ENCODE peak calls at places on chromosome 11, in four cellular contexts. V is Peyer's patch, B is iPS DF 6.9, J is HepG2. N is an unnamed sample.
A peak's percentile ranks its signal among the peaks of the same experiment; 100 is the strongest.

GRCh38 chr11:123742334-123742733 is 874 bp upstream of the ZNF202 start:
- DNase-seq in V (no peak), B (no peak), J (no peak), N (no peak)

GRCh38 chr11:121564948-121565684 is 112.3 kb upstream of the SORL1-AS1 start:
- DNase-seq in V (no peak), B (no peak), J (peak; percentile 94), N (no peak)

GRCh38 chr11:96230686-96231085 is 112.3 kb downstream of the MAML2 start:
- DNase-seq in V (no peak), B (no peak), J (no peak), N (no peak)

GRCh38 chr11:102293873-102294601 is 23.2 kb upstream of the BIRC3 start:
- DNase-seq in V (no peak), B (no peak), J (peak; percentile 54), N (no peak)

GRCh38 chr11:123195182-123196059 is at the start of gene CLMP:
- DNase-seq in V (peak; percentile 60), B (no peak), J (no peak), N (no peak)

GRCh38 chr11:13210424-13210823 is 67.2 kb upstream of the BMAL1 start:
- DNase-seq in V (peak; percentile 66), B (no peak), J (peak; percentile 57), N (peak; percentile 41)

GRCh38 chr11:100808904-100809491 is 121.9 kb downstream of the ARHGAP42 start:
- DNase-seq in V (no peak), B (no peak), J (no peak), N (no peak)

GRCh38 chr11:79949574-79949973 is 508.7 kb upstream of the TENM4 start:
- DNase-seq in V (no peak), B (no peak), J (no peak), N (no peak)

GRCh38 chr11:13090228-13090708 is 81.2 kb downstream of the RASSF10 start:
- DNase-seq in V (no peak), B (no peak), J (no peak), N (no peak)

GRCh38 chr11:82634091-82634490 is 99.6 kb downstream of the FAM181B start:
- DNase-seq in V (no peak), B (no peak), J (no peak), N (no peak)

GRCh38 chr11:57140568-57140967 is 41.2 kb upstream of the LRRC55 start:
- DNase-seq in V (no peak), B (no peak), J (no peak), N (no peak)

GRCh38 chr11:72141066-72141465 is 5.5 kb downstream of the FOLR3 start:
- DNase-seq in V (no peak), B (no peak), J (no peak), N (no peak)

GRCh38 chr11:93659841-93660240 is 1.6 kb upstream of the CEP295 start:
- DNase-seq in V (no peak), B (no peak), J (no peak), N (no peak)

GRCh38 chr11:117384045-117384444 is 56.4 kb downstream of the CEP164 start:
- DNase-seq in V (no peak), B (no peak), J (peak; percentile 13), N (no peak)

GRCh38 chr11:86218125-86219081 is 26.1 kb upstream of the EED start:
- DNase-seq in V (peak; percentile 65), B (peak; percentile 85), J (peak; percentile 64), N (peak; percentile 73)
- H3K27ac ChIP-seq in V (no peak overlapping the region), B (no peak overlapping the region), J (no peak overlapping the region), N (no peak overlapping the region)

GRCh38 chr11:78364128-78364751 is 53.4 kb downstream of the GAB2 start:
- DNase-seq in V (no peak), B (no peak), J (no peak), N (no peak)

GRCh38 chr11:78361228-78361627 is 56.4 kb downstream of the GAB2 start:
- DNase-seq in V (no peak), B (no peak), J (no peak), N (no peak)

GRCh38 chr11:78370406-78371172 is 47.0 kb downstream of the GAB2 start:
- DNase-seq in V (no peak), B (no peak), J (peak; percentile 33), N (no peak)

GRCh38 chr11:78363018-78363619 is 54.5 kb downstream of the GAB2 start:
- DNase-seq in V (no peak), B (no peak), J (no peak), N (no peak)

DNA sequence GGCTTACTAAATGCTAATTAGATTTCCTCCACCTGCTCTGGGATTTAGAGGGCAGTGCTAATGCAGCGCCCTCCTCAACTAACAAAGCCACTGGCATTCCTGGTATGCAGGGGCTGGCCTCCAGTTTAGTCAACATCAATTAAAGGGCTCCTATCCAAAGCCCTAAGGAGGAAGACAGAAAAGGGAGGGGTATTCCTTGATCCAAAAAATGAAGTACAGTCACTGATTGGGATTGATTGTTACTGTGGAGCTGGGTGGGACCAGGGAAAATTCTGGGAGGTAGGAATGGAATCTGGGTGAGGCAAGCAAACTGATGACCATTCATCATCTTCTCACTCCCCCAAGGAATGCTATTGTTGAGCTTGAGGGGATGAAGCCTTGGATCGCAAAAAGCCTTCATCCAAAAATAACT is 52.2 kb downstream of the GAB2 start:
- DNase-seq in V (no peak), B (peak; percentile 64), J (peak; percentile 13), N (no peak)
- H3K27ac ChIP-seq in V (no peak overlapping the region), B (no peak overlapping the region), J (no peak overlapping the region), N (no peak overlapping the region)

DNA sequence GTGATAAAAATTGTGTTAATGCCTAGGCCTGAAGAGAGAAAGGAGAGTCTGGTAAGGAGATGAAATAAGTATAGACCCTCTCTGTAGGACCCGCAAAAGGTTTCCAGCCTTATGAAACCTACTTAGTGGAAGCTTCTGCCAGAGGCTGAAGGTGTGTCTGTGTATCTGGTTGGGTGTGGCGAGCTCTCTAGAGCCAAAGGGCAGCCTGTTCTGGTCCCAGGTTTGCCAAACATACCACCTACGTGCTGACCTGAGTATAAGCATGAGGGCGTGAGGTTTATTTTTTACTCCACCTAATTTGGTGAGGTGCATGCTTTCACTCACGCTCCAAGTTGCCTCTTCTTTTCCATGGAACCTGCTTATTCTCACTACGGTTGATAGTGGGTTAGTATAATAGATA is 5.6 kb downstream of the CSTPP1 start:
- DNase-seq in V (peak; percentile 56), B (no peak), J (no peak), N (no peak)
- H3K27ac ChIP-seq in V (peak overlapping the region; percentile 67), B (no peak overlapping the region), J (no peak overlapping the region), N (no peak overlapping the region)

DNA sequence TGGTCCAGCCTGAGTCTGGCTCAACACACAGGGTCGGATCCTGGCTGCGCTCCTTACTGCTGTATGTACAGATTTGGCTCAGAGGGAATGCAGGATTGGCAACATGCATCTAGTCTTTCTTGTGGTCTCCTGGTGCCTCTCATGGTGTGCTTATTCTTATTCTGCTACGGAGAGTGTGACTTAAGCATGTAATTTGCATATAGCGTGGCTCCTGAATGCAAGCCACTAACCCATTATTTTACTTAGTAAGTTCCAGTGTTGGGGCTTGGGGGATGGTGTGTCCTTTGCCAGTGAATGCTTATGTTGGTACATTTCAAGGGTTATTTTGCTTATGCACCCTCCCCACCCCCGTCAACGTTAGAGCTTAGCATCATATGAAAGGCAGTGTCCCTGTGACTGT is 51.2 kb downstream of the PTPRJ start:
- DNase-seq in V (no peak), B (no peak), J (no peak), N (peak; percentile 29)
- H3K27ac ChIP-seq in V (peak overlapping the region; percentile 13), B (no peak overlapping the region), J (no peak overlapping the region), N (no peak overlapping the region)

N was measured in right lobe of liver.